ENCODE peak calls at places on chromosomes 12 and 14, in nine cellular contexts. A, P, B, G, Q, L, D, R and I are unnamed samples.
A peak's percentile ranks its signal among the peaks of the same experiment; 100 is the strongest.

GRCh38 chr14:54085841-54086240 is 129.2 kb upstream of the BMP4 start:
- DNase-seq in G (no peak), A (no peak), Q (no peak), L (no peak), P (no peak), B (no peak), R (no peak), D (no peak), I (no peak)

GRCh38 chr14:101004176-101004575 is 100.7 kb upstream of the RTL1 start:
- DNase-seq in G (no peak), L (no peak), P (no peak), D (no peak), R (no peak), Q (no peak), A (no peak), B (no peak), I (no peak)

GRCh38 chr12:176321-177181 is 37.4 kb downstream of the SLC6A12 start:
- DNase-seq in L (no peak), G (no peak), P (peak; percentile 57), D (no peak), A (peak; percentile 60), B (peak; percentile 65), Q (no peak), R (peak; percentile 43), I (no peak)

GRCh38 chr14:77004711-77005460 is 23.6 kb downstream of the IRF2BPL start:
- DNase-seq in D (no peak), G (no peak), L (no peak), P (no peak), Q (no peak), B (no peak), A (no peak), R (no peak), I (peak; percentile 43)

GRCh38 chr14:20631023-20631820 is 10.3 kb downstream of the OR6S1 start:
- DNase-seq in B (no peak), G (no peak), P (peak; percentile 32), Q (no peak), R (peak; percentile 63), A (no peak), D (peak; percentile 73), L (no peak), I (peak; percentile 88)

GRCh38 chr12:130661501-130662255 is 54.4 kb downstream of the RIMBP2 start:
- DNase-seq in L (no peak), Q (no peak), B (no peak), R (no peak), D (peak; percentile 10), G (no peak), P (no peak), A (no peak), I (peak; percentile 73)

GRCh38 chr12:47903927-47904646 is 707 bp downstream of the VDR start:
- DNase-seq in L (peak; percentile 89), A (peak; percentile 73), R (peak; percentile 83), Q (no peak), P (peak; percentile 83), B (peak; percentile 48), G (peak; percentile 78), D (peak; percentile 20), I (peak; percentile 72)

GRCh38 chr14:62694075-62694474 is 351.2 kb downstream of the KCNH5 start:
- DNase-seq in L (no peak), P (no peak), R (peak; percentile 91), B (no peak), D (no peak), A (no peak), G (no peak), Q (no peak), I (no peak)

GRCh38 chr12:104751024-104751570 is 207.0 kb downstream of the SLC41A2 start:
- DNase-seq in B (no peak), G (no peak), P (no peak), D (no peak), A (no peak), L (no peak), Q (no peak), R (no peak), I (peak; percentile 25)

GRCh38 chr12:111093428-111094142 is 173.2 kb upstream of the MYL2 start:
- DNase-seq in A (no peak), G (no peak), Q (no peak), P (no peak), L (no peak), R (no peak), D (no peak), B (no peak), I (no peak)

GRCh38 chr14:87873741-87874140 is 119.2 kb downstream of the GALC start:
- DNase-seq in L (no peak), A (no peak), B (no peak), Q (no peak), R (no peak), P (no peak), G (no peak), D (no peak), I (no peak)

GRCh38 chr14:96268426-96269358 is 12.7 kb downstream of the BDKRB1 start:
- DNase-seq in A (no peak), D (no peak), R (peak; percentile 95), L (no peak), Q (no peak), B (peak; percentile 70), G (no peak), P (no peak), I (no peak)

GRCh38 chr14:21205678-21206581 is 50.1 kb upstream of the OR5AU1 start:
- DNase-seq in D (no peak), Q (no peak), R (no peak), L (no peak), G (no peak), B (no peak), A (no peak), P (no peak), I (no peak)

GRCh38 chr12:132827763-132828703 is 636 bp downstream of the GOLGA3 start:
- DNase-seq in R (peak; percentile 66), G (peak; percentile 73), Q (no peak), D (peak; percentile 24), B (peak; percentile 54), L (no peak), A (peak; percentile 69), P (peak; percentile 59), I (peak; percentile 74)

GRCh38 chr12:6277982-6278438 is 32.5 kb upstream of the PLEKHG6 start:
- DNase-seq in A (no peak), P (peak; percentile 48), L (peak; percentile 77), D (peak; percentile 49), R (no peak), B (peak; percentile 67), G (peak; percentile 87), Q (no peak), I (no peak)

GRCh38 chr14:88515499-88516221 is 39.1 kb downstream of the PTPN21 start:
- DNase-seq in L (no peak), G (no peak), R (no peak), Q (no peak), B (no peak), D (no peak), P (no peak), A (no peak), I (no peak)

GRCh38 chr14:56057071-56057865 is 60.9 kb upstream of the PELI2 start:
- DNase-seq in L (no peak), Q (peak; percentile 44), B (no peak), R (no peak), P (no peak), G (no peak), A (no peak), D (no peak), I (no peak)

GRCh38 chr12:110245278-110245868 is 35.7 kb upstream of the ATP2A2 start:
- DNase-seq in A (peak; percentile 69), D (peak; percentile 73), P (peak; percentile 34), Q (no peak), L (no peak), G (peak; percentile 68), B (peak; percentile 84), R (no peak), I (peak; percentile 88)

GRCh38 chr14:71716371-71716770 is 215.9 kb upstream of the RGS6 start:
- DNase-seq in R (peak; percentile 39), G (no peak), L (no peak), B (no peak), Q (no peak), P (no peak), D (no peak), A (no peak), I (no peak)

GRCh38 chr12:91574391-91574790 is 391.8 kb upstream of the DCN start:
- DNase-seq in G (no peak), P (no peak), R (peak; percentile 12), Q (no peak), D (no peak), L (no peak), A (no peak), B (no peak), I (no peak)
- H3K4me1 ChIP-seq in G (no peaks in the 10 kb centered on the region), P (no peaks in the 10 kb centered on the region), R (no peaks in the 10 kb centered on the region), Q (no peaks in the 10 kb centered on the region), D (no peaks in the 10 kb centered on the region), L (no peaks in the 10 kb centered on the region), A (no peaks in the 10 kb centered on the region), B (no peaks in the 10 kb centered on the region), I (no peaks in the 10 kb centered on the region)

GRCh38 chr14:104676130-104676693 is 13.2 kb upstream of the INF2 start:
- DNase-seq in P (no peak), B (no peak), Q (no peak), R (no peak), A (peak; percentile 46), D (no peak), G (no peak), L (no peak), I (no peak)
- H3K27ac ChIP-seq in P (no peak overlapping the region), B (no peak overlapping the region), Q (no peak overlapping the region), R (no peak overlapping the region), A (no peak overlapping the region), D (peak overlapping the region; percentile 74), G (no peak overlapping the region), L (no peak overlapping the region), I (no peak overlapping the region)

GRCh38 chr14:61492474-61492873 is 171.1 kb downstream of the PRKCH start:
- DNase-seq in D (no peak), A (no peak), L (no peak), B (no peak), Q (no peak), G (no peak), P (no peak), R (no peak), I (no peak)
- H3K4me1 ChIP-seq in D (no peaks in the 10 kb centered on the region), A (peaks cover 20% of the 10 kb centered on the region), L (peaks cover 20% of the 10 kb centered on the region), B (peaks cover 16% of the 10 kb centered on the region), Q (peaks cover 7% of the 10 kb centered on the region), G (peaks cover 31% of the 10 kb centered on the region), P (peaks cover 14% of the 10 kb centered on the region), R (peaks cover 6% of the 10 kb centered on the region), I (peaks cover 2% of the 10 kb centered on the region)

DNA sequence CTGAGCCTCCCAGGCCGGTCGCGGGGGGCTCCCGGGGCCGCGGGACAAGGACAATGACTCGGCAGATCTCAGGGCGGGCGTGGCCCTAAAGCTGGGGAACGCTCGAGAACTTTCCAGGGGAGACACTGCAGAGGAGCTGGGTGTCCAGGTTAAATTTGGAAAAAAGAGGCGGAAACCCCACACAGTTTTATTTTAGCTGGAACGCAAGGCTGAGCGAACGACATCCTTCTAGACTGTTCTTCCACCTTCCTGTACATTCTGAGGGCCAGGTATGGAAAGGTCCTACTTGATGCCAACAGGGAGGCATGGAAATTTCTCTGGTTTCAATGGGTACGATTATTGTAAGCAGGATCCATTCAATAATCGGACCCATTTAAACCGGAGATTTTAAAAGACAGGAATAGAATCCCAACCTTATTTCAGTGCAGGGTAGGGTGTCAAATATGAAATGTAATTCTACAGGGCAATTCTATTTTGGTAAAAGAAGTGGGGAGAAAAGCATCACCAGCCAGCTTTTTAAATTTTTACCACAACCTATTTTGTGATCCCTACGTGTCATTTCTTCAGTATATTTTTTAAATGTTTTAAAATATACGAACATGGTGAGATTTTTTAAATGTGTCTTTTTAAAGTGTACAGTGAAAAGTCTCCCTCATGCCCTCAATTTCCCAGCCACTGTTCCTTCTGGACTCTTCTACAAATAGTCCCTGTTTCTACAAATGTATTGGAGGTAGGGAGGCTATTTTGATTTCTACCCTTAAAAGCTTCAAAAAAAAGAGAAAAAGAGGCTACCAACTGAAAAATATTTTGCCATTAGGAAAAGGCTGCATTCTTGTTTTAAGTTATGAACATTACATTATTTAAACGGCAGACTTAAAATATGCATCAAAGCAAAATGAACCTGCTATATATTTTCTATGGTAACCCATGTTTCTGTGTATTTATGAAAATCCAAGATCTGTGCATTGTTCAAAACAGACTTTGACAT is 1.1 kb upstream of the UBC start:
- DNase-seq in G (peak; percentile 80), P (peak; percentile 46), B (peak; percentile 74), R (peak; percentile 38), D (peak; percentile 74), A (peak; percentile 85), L (peak; percentile 84), Q (no peak), I (no peak)
- H3K27ac ChIP-seq in G (peak overlapping the region; percentile 100), P (peak overlapping the region; percentile 93), B (peak overlapping the region; percentile 100), R (peak overlapping the region; percentile 100), D (peak overlapping the region; percentile 100), A (peak overlapping the region; percentile 99), L (peak overlapping the region; percentile 97), Q (peak overlapping the region; percentile 49), I (peak overlapping the region; percentile 100)